ENCODE peak calls at places on chromosomes 13 and 19, in ten cellular contexts. W is vagina, L is lower leg skin, O is neural crest cell, A is M059J, Z is omental fat pad, E is head of caudate nucleus, G is right cardiac atrium, I is left ventricle myocardium inferior, M is H9. U is an unnamed sample.

GRCh38 chr13:30276178-30276577 is 31.2 kb downstream of the KATNAL1 start:
- DNase-seq in M (no peak), W (no peak), L (no peak), G (no peak), I (no peak), E (no peak), Z (no peak), O (no peak), A (peak; percentile 64), U (no peak)

GRCh38 chr19:13082192-13083007 is 20.3 kb downstream of the LYL1 start:
- DNase-seq in M (peak; percentile 71), Z (no peak), O (no peak), W (no peak), L (no peak), E (peak; percentile 56), G (peak; percentile 76), I (no peak), A (peak; percentile 23), U (no peak)

GRCh38 chr13:23570931-23571330 is 719 bp downstream of the TNFRSF19 start:
- DNase-seq in O (no peak), M (no peak), G (no peak), W (no peak), I (no peak), Z (no peak), E (no peak), A (peak; percentile 63), L (no peak), U (no peak)

GRCh38 chr13:103931885-103932284 is 865.7 kb upstream of the SLC10A2 start:
- DNase-seq in M (no peak), E (no peak), G (no peak), L (no peak), Z (no peak), W (no peak), O (no peak), I (no peak), A (no peak), U (no peak)

GRCh38 chr19:5204212-5204611 is 136.4 kb downstream of the PTPRS start:
- DNase-seq in M (no peak), I (no peak), Z (no peak), O (no peak), W (no peak), E (no peak), A (no peak), L (no peak), G (no peak), U (no peak)

GRCh38 chr19:16327501-16327900 is 2.9 kb downstream of the KLF2 start:
- DNase-seq in G (no peak), W (no peak), E (no peak), M (no peak), L (no peak), A (no peak), O (no peak), Z (no peak), I (no peak), U (no peak)

GRCh38 chr19:50513746-50514345 is at the start of gene ASPDH:
- DNase-seq in M (no peak), L (no peak), Z (no peak), A (peak; percentile 16), O (no peak), G (no peak), I (no peak), W (no peak), E (no peak), U (no peak)

GRCh38 chr13:53004605-53005004 is 24.0 kb upstream of the OLFM4 start:
- DNase-seq in Z (no peak), L (no peak), I (no peak), O (no peak), W (no peak), A (no peak), M (no peak), E (no peak), G (no peak), U (no peak)

GRCh38 chr19:58067240-58067912 is 8.3 kb downstream of the ZNF135 start:
- DNase-seq in E (no peak), I (no peak), A (no peak), W (no peak), L (no peak), Z (no peak), M (no peak), O (no peak), G (no peak), U (no peak)

GRCh38 chr19:5395996-5396939 is 55.7 kb upstream of the PTPRS start:
- DNase-seq in Z (no peak), L (no peak), W (no peak), G (no peak), A (no peak), O (no peak), E (no peak), I (no peak), M (no peak), U (no peak)

GRCh38 chr13:57799624-57800023 is 168.1 kb downstream of the PCDH17 start:
- DNase-seq in E (no peak), M (no peak), I (no peak), G (no peak), A (no peak), L (no peak), W (no peak), O (no peak), Z (no peak), U (no peak)

GRCh38 chr13:75986818-75987217 is 350.7 kb downstream of the LMO7 start:
- DNase-seq in Z (no peak), E (no peak), O (no peak), A (no peak), L (no peak), G (no peak), M (no peak), W (no peak), I (no peak), U (no peak)